ENCODE peak calls at places on chromosomes 4 and X, in four cellular contexts. One of them, this sample, is unnamed.

GRCh38 chrX:107454302-107454701 is 4.8 kb downstream of the FRMPD3 start:
- DNase-seq in AG04449: no peak
- DNase-seq in ascending aorta: no peak
- DNase-seq in heart right ventricle: no peak
- DNase-seq in this sample: peak; percentile 20

GRCh38 chr4:88724406-88724805 is 26.8 kb upstream of the NAP1L5 start:
- DNase-seq in AG04449: no peak
- DNase-seq in ascending aorta: no peak
- DNase-seq in heart right ventricle: no peak
- DNase-seq in this sample: no peak

GRCh38 chrX:11760958-11761357 is 2.9 kb downstream of the MSL3 start:
- DNase-seq in AG04449: no peak
- DNase-seq in ascending aorta: no peak
- DNase-seq in heart right ventricle: no peak
- DNase-seq in this sample: no peak

GRCh38 chrX:71103110-71103983 is 3.2 kb downstream of the CXorf65 start:
- DNase-seq in AG04449: no peak
- DNase-seq in ascending aorta: no peak
- DNase-seq in heart right ventricle: peak; percentile 22
- DNase-seq in this sample: no peak

GRCh38 chr4:184883024-184883423 is 57.3 kb upstream of the ACSL1 start:
- DNase-seq in AG04449: no peak
- DNase-seq in ascending aorta: no peak
- DNase-seq in heart right ventricle: no peak
- DNase-seq in this sample: no peak

GRCh38 chr4:168723020-168723419 is 226.2 kb downstream of the PALLD start:
- DNase-seq in AG04449: no peak
- DNase-seq in ascending aorta: no peak
- DNase-seq in heart right ventricle: no peak
- DNase-seq in this sample: no peak

GRCh38 chr4:43089730-43090129 is 197.2 kb downstream of the GRXCR1 start:
- DNase-seq in AG04449: no peak
- DNase-seq in ascending aorta: peak; percentile 14
- DNase-seq in heart right ventricle: no peak
- DNase-seq in this sample: no peak

GRCh38 chr4:34198966-34199365 is 2045.3 kb downstream of the ARAP2 start:
- DNase-seq in AG04449: no peak
- DNase-seq in ascending aorta: no peak
- DNase-seq in heart right ventricle: no peak
- DNase-seq in this sample: no peak

GRCh38 chrX:68807818-68808217 is 21.0 kb upstream of the EFNB1 start:
- DNase-seq in AG04449: no peak
- DNase-seq in ascending aorta: no peak
- DNase-seq in heart right ventricle: no peak
- DNase-seq in this sample: no peak

GRCh38 chrX:73916931-73917657 is 354.1 kb downstream of the CHIC1 start:
- DNase-seq in AG04449: peak; percentile 36
- DNase-seq in ascending aorta: no peak
- DNase-seq in heart right ventricle: no peak
- DNase-seq in this sample: peak; percentile 57

GRCh38 chr4:87108142-87108546 is 112.3 kb downstream of the KLHL8 start:
- DNase-seq in AG04449: no peak
- DNase-seq in ascending aorta: no peak
- DNase-seq in heart right ventricle: no peak
- DNase-seq in this sample: no peak

GRCh38 chr4:175066923-175067627 is 148.9 kb downstream of the ADAM29 start:
- DNase-seq in AG04449: no peak
- DNase-seq in ascending aorta: no peak
- DNase-seq in heart right ventricle: no peak
- DNase-seq in this sample: no peak

GRCh38 chr4:101347267-101347556 is at the start of gene PPP3CA:
- DNase-seq in AG04449: no peak
- DNase-seq in ascending aorta: no peak
- DNase-seq in heart right ventricle: no peak
- DNase-seq in this sample: no peak

GRCh38 chrX:63250253-63250868 is 100.8 kb downstream of the SPIN4 start:
- DNase-seq in AG04449: peak; percentile 23
- DNase-seq in ascending aorta: no peak
- DNase-seq in heart right ventricle: no peak
- DNase-seq in this sample: peak; percentile 30

GRCh38 chrX:77900688-77901087 is 1.4 kb downstream of the COX7B start:
- DNase-seq in AG04449: no peak
- DNase-seq in ascending aorta: no peak
- DNase-seq in heart right ventricle: no peak
- DNase-seq in this sample: no peak

GRCh38 chr4:60201052-60201673 is 999.0 kb upstream of the ADGRL3 start:
- DNase-seq in AG04449: no peak
- DNase-seq in ascending aorta: no peak
- DNase-seq in heart right ventricle: peak; percentile 13
- DNase-seq in this sample: peak; percentile 12

GRCh38 chr4:6319530-6320150 is 50.0 kb downstream of the WFS1 start:
- DNase-seq in AG04449: no peak
- DNase-seq in ascending aorta: no peak
- DNase-seq in heart right ventricle: no peak
- DNase-seq in this sample: no peak

GRCh38 chr4:111601671-111602070 is 543.6 kb upstream of the FAM241A start:
- DNase-seq in AG04449: no peak
- DNase-seq in ascending aorta: no peak
- DNase-seq in heart right ventricle: no peak
- DNase-seq in this sample: no peak

GRCh38 chr4:6386091-6386490 is 86.3 kb downstream of the PPP2R2C start:
- DNase-seq in AG04449: no peak
- DNase-seq in ascending aorta: no peak
- DNase-seq in heart right ventricle: no peak
- DNase-seq in this sample: no peak

GRCh38 chr4:150960079-150960478 is 55.0 kb downstream of the LRBA start:
- DNase-seq in AG04449: no peak
- DNase-seq in ascending aorta: no peak
- DNase-seq in heart right ventricle: no peak
- DNase-seq in this sample: no peak

GRCh38 chr4:52873191-52873590 is 11.1 kb downstream of the RASL11B start:
- DNase-seq in AG04449: no peak
- DNase-seq in ascending aorta: no peak
- DNase-seq in heart right ventricle: no peak
- DNase-seq in this sample: no peak

GRCh38 chr4:184893836-184894571 is 68.2 kb upstream of the ACSL1 start:
- DNase-seq in AG04449: no peak
- DNase-seq in ascending aorta: no peak
- DNase-seq in heart right ventricle: no peak
- DNase-seq in this sample: no peak

GRCh38 chr4:63757919-63758318 is 651.3 kb downstream of the TECRL start:
- DNase-seq in AG04449: no peak
- DNase-seq in ascending aorta: no peak
- DNase-seq in heart right ventricle: no peak
- DNase-seq in this sample: no peak

GRCh38 chr4:55663145-55663544 is 27.0 kb upstream of the NMU start:
- DNase-seq in AG04449: no peak
- DNase-seq in ascending aorta: no peak
- DNase-seq in heart right ventricle: no peak
- DNase-seq in this sample: no peak

GRCh38 chr4:24736066-24736465 is 59.3 kb upstream of the SOD3 start:
- DNase-seq in AG04449: no peak
- DNase-seq in ascending aorta: no peak
- DNase-seq in heart right ventricle: no peak
- DNase-seq in this sample: no peak

GRCh38 chr4:76539979-76540378 is 105.0 kb downstream of the SHROOM3 start:
- DNase-seq in AG04449: no peak
- DNase-seq in ascending aorta: no peak
- DNase-seq in heart right ventricle: no peak
- DNase-seq in this sample: no peak

GRCh38 chr4:48938831-48939230 is 32.3 kb upstream of the OCIAD2 start:
- DNase-seq in AG04449: no peak
- DNase-seq in ascending aorta: no peak
- DNase-seq in heart right ventricle: no peak
- DNase-seq in this sample: no peak

GRCh38 chrX:43666301-43666912 is 10.3 kb downstream of the MAOA start:
- DNase-seq in AG04449: no peak
- DNase-seq in ascending aorta: no peak
- DNase-seq in heart right ventricle: no peak
- DNase-seq in this sample: no peak

GRCh38 chr4:149521611-149522010 is 294.0 kb downstream of the IQCM start:
- DNase-seq in AG04449: no peak
- DNase-seq in ascending aorta: no peak
- DNase-seq in heart right ventricle: no peak
- DNase-seq in this sample: peak; percentile 56

GRCh38 chrX:12970691-12971202 is 4.2 kb upstream of the TMSB4X start:
- DNase-seq in AG04449: no peak
- DNase-seq in ascending aorta: no peak
- DNase-seq in heart right ventricle: no peak
- DNase-seq in this sample: no peak

GRCh38 chr4:102338405-102338804 is 6.9 kb downstream of the SLC39A8 start:
- DNase-seq in AG04449: no peak
- DNase-seq in ascending aorta: no peak
- DNase-seq in heart right ventricle: no peak
- DNase-seq in this sample: no peak

GRCh38 chr4:166816901-166817300 is 417.4 kb downstream of the SPOCK3 start:
- DNase-seq in AG04449: no peak
- DNase-seq in ascending aorta: no peak
- DNase-seq in heart right ventricle: no peak
- DNase-seq in this sample: no peak

GRCh38 chrX:108731144-108731543 is 5.2 kb downstream of the IRS4 start:
- DNase-seq in AG04449: no peak
- DNase-seq in ascending aorta: no peak
- DNase-seq in heart right ventricle: no peak
- DNase-seq in this sample: no peak

GRCh38 chrX:103017542-103017941 is 46.4 kb downstream of the BEX1 start:
- DNase-seq in AG04449: no peak
- DNase-seq in ascending aorta: no peak
- DNase-seq in heart right ventricle: no peak
- DNase-seq in this sample: no peak

GRCh38 chr4:15400276-15400675 is 27.6 kb upstream of the C1QTNF7 start:
- DNase-seq in AG04449: no peak
- DNase-seq in ascending aorta: no peak
- DNase-seq in heart right ventricle: no peak
- DNase-seq in this sample: no peak

GRCh38 chr4:15402146-15402545 is 25.7 kb upstream of the C1QTNF7 start:
- DNase-seq in AG04449: peak; percentile 68
- DNase-seq in ascending aorta: no peak
- DNase-seq in heart right ventricle: no peak
- DNase-seq in this sample: no peak

GRCh38 chr4:15398732-15399131 is 29.1 kb upstream of the C1QTNF7 start:
- DNase-seq in AG04449: no peak
- DNase-seq in ascending aorta: no peak
- DNase-seq in heart right ventricle: no peak
- DNase-seq in this sample: no peak

GRCh38 chr4:15402974-15403373 is 24.9 kb upstream of the C1QTNF7 start:
- DNase-seq in AG04449: no peak
- DNase-seq in ascending aorta: no peak
- DNase-seq in heart right ventricle: no peak
- DNase-seq in this sample: no peak

DNA sequence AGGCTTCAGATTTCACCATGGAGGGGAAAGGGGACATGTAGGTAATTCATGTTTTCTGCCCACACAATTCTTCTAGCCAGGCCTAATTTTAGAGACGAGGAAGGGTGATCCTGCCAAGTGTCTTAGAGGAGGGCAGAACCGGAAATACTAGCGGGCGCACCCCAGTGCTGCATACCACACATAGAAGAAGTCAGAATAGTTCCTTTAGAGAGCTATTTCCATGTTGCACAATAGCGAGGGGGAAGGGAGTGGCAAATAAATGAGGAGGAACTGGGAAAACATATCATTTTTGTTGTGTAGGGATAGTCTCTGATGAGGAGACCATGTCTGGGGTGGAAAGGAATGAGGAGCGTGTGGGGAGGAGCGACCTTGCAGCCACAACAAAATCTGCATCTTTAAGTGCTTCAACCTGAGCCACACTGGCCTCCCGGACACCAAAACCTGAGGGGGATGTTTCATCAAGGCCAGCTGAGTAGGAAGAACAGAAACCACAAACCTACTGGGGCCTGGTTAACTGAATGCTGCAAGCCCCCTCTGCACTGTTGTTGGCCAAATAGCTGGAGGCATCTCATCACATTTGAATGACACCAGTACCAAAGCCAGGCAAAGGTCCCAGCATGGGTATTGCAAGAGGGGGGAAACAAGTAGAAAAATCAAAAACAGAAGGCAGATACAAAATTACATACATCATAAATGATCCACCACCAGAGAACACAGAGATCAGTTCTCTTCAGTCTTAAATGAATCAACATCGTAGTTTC is 26.7 kb upstream of the C1QTNF7 start:
- DNase-seq in AG04449: peak; percentile 86
- DNase-seq in ascending aorta: no peak
- DNase-seq in heart right ventricle: peak; percentile 45
- DNase-seq in this sample: no peak
- TF ChIP-seq CTCF in AG04449: no peak
- TF ChIP-seq CTCF in ascending aorta: no peak
- TF ChIP-seq CTCF in heart right ventricle: no peak
- TF ChIP-seq CTCF in this sample: no peak

GRCh38 chr4:81214518-81215218 is 354 bp downstream of the PRKG2 start:
- DNase-seq in AG04449: no peak
- DNase-seq in ascending aorta: no peak
- DNase-seq in heart right ventricle: peak; percentile 13
- DNase-seq in this sample: no peak

GRCh38 chr4:81214144-81214517 is 891 bp downstream of the PRKG2 start:
- DNase-seq in AG04449: no peak
- DNase-seq in ascending aorta: no peak
- DNase-seq in heart right ventricle: no peak
- DNase-seq in this sample: no peak

GRCh38 chr4:81217794-81218193 is 2.8 kb upstream of the PRKG2 start:
- DNase-seq in AG04449: no peak
- DNase-seq in ascending aorta: no peak
- DNase-seq in heart right ventricle: no peak
- DNase-seq in this sample: no peak

GRCh38 chr4:81215219-81215892 is at the start of gene PRKG2:
- DNase-seq in AG04449: no peak
- DNase-seq in ascending aorta: no peak
- DNase-seq in heart right ventricle: no peak
- DNase-seq in this sample: no peak

GRCh38 chr4:81215936-81216335 is 914 bp upstream of the PRKG2 start:
- DNase-seq in AG04449: no peak
- DNase-seq in ascending aorta: no peak
- DNase-seq in heart right ventricle: no peak
- DNase-seq in this sample: no peak
- H3K4me3 ChIP-seq in AG04449: no peak overlapping the region
- H3K4me3 ChIP-seq in ascending aorta: no peak overlapping the region
- H3K4me3 ChIP-seq in heart right ventricle: no peak overlapping the region
- H3K4me3 ChIP-seq in this sample: no peak overlapping the region

GRCh38 chrX:23879380-23880090 is 28.2 kb downstream of the APOO start:
- DNase-seq in AG04449: no peak
- DNase-seq in ascending aorta: no peak
- DNase-seq in heart right ventricle: no peak
- DNase-seq in this sample: no peak
- TF ChIP-seq CTCF in AG04449: no peak
- TF ChIP-seq CTCF in ascending aorta: no peak
- TF ChIP-seq CTCF in heart right ventricle: no peak
- TF ChIP-seq CTCF in this sample: no peak

DNA sequence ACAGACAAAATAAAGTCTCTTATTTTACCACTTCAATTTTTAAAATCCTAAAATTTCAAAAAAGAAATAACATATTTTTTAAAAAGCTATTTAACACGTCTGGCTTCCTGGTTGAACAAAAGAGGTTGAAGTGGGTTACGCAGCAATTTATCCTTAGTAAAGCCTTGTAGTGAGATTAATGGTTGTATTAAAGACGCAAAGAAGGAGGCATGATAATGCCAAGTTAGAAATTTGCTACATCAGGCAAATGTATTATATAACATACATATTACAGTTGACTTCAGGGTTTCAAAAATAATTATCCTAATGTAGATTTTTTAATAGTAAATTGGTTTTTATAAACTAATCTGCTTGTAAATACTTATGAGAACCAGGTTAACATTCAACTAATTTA is 35.3 kb downstream of the ANKRD17 start:
- DNase-seq in AG04449: no peak
- DNase-seq in ascending aorta: no peak
- DNase-seq in heart right ventricle: no peak
- DNase-seq in this sample: no peak
- H3K4me3 ChIP-seq in AG04449: no peak overlapping the region
- H3K4me3 ChIP-seq in ascending aorta: no peak overlapping the region
- H3K4me3 ChIP-seq in heart right ventricle: peak overlapping the region; percentile 50
- H3K4me3 ChIP-seq in this sample: no peak overlapping the region

This sample was measured in epithelial cell of proximal tubule.